ENCODE peak calls at places on chromosome 5, in four cellular contexts. A is astrocyte of the hippocampus, Z is T-helper 9 cell, Y is EH. Q is an unnamed sample.

GRCh38 chr5:162096448-162096847 is 28.9 kb downstream of the GABRG2 start:
- DNase-seq in A (no peak), Z (no peak), Y (no peak), Q (no peak)

GRCh38 chr5:72878854-72879253 is 62.4 kb downstream of the TNPO1 start:
- DNase-seq in A (peak; percentile 9), Z (no peak), Y (no peak), Q (no peak)

GRCh38 chr5:6399978-6400910 is 21.9 kb upstream of the MED10 start:
- DNase-seq in A (peak; percentile 55), Z (no peak), Y (peak; percentile 65), Q (no peak)

GRCh38 chr5:65961644-65962043 is 35.3 kb downstream of the ERBIN start:
- DNase-seq in A (peak; percentile 36), Z (no peak), Y (peak; percentile 66), Q (no peak)

GRCh38 chr5:36683821-36684434 is 77.5 kb downstream of the SLC1A3 start:
- DNase-seq in A (no peak), Z (no peak), Y (peak; percentile 56), Q (no peak)

GRCh38 chr5:41863871-41864486 is 6.2 kb downstream of the OXCT1 start:
- DNase-seq in A (peak; percentile 65), Z (no peak), Y (peak; percentile 35), Q (no peak)

GRCh38 chr5:134590992-134591659 is 41.5 kb downstream of the SAR1B start:
- DNase-seq in A (no peak), Z (no peak), Y (no peak), Q (peak; percentile 49)

GRCh38 chr5:93078082-93079038 is 502.7 kb downstream of the NR2F1-AS1 start:
- DNase-seq in A (peak; percentile 97), Z (no peak), Y (peak; percentile 99), Q (no peak)

GRCh38 chr5:119537704-119538103 is 85.4 kb downstream of the HSD17B4 start:
- DNase-seq in A (peak; percentile 84), Z (no peak), Y (peak; percentile 5), Q (no peak)

GRCh38 chr5:114857951-114858401 is 311.7 kb downstream of the TRIM36 start:
- DNase-seq in A (peak; percentile 75), Z (no peak), Y (no peak), Q (no peak)

GRCh38 chr5:132227485-132228240 is at the start of gene P4HA2:
- DNase-seq in A (peak; percentile 88), Z (no peak), Y (peak; percentile 84), Q (peak; percentile 45)

GRCh38 chr5:87121315-87122170 is 146.1 kb upstream of the RASA1 start:
- DNase-seq in A (peak; percentile 85), Z (peak; percentile 6), Y (peak; percentile 90), Q (no peak)

GRCh38 chr5:9573796-9574195 is 27.9 kb upstream of the SEMA5A start:
- DNase-seq in A (no peak), Z (no peak), Y (no peak), Q (no peak)

GRCh38 chr5:92616085-92616484 is 964.9 kb downstream of the NR2F1-AS1 start:
- DNase-seq in A (no peak), Z (no peak), Y (no peak), Q (no peak)

GRCh38 chr5:143396353-143396940 is 7.0 kb downstream of the NR3C1 start:
- DNase-seq in A (no peak), Z (no peak), Y (no peak), Q (no peak)

GRCh38 chr5:1002836-1003235 is 5.8 kb upstream of the NKD2 start:
- DNase-seq in A (no peak), Z (no peak), Y (no peak), Q (peak; percentile 11)

GRCh38 chr5:34043099-34043876 is at the start of gene C1QTNF3:
- DNase-seq in A (peak; percentile 52), Z (no peak), Y (no peak), Q (no peak)

Q was measured in activated CD4-positive, CD25-positive, alpha-beta regulatory T cell treated with anti-CD3 and anti-CD28 coated beads, Interleukin-2, amount 50 U/mL, for 72 hours.